ENCODE peak calls at places on chromosome 18, in five cellular contexts. One of them, this sample, is unnamed.

GRCh38 chr18:31043709-31044108 is 1.2 kb upstream of the DSC3 start:
- DNase-seq in OCI-LY7: no peak
- DNase-seq in stimulated activated CD4-positive, alpha-beta T cell treated with anti-CD3 and anti-CD28 coated beads, Interleukin-2, amount 100 ng/mL, for 48 hours: no peak
- DNase-seq in aorta: no peak
- DNase-seq in epithelial cell of esophagus: no peak
- DNase-seq in this sample: no peak

GRCh38 chr18:78677483-78678317 is 301.9 kb upstream of the SALL3 start:
- DNase-seq in epithelial cell of esophagus: no peak
- DNase-seq in aorta: no peak
- DNase-seq in OCI-LY7: no peak
- DNase-seq in stimulated activated CD4-positive, alpha-beta T cell treated with anti-CD3 and anti-CD28 coated beads, Interleukin-2, amount 100 ng/mL, for 48 hours: no peak
- DNase-seq in this sample: no peak

GRCh38 chr18:58863539-58864145 is 1.0 kb upstream of the ZNF532 start:
- DNase-seq in aorta: peak
- DNase-seq in OCI-LY7: peak
- DNase-seq in stimulated activated CD4-positive, alpha-beta T cell treated with anti-CD3 and anti-CD28 coated beads, Interleukin-2, amount 100 ng/mL, for 48 hours: no peak
- DNase-seq in epithelial cell of esophagus: peak
- DNase-seq in this sample: peak

GRCh38 chr18:25075793-25076192 is 276.2 kb downstream of the ZNF521 start:
- DNase-seq in OCI-LY7: no peak
- DNase-seq in epithelial cell of esophagus: no peak
- DNase-seq in aorta: no peak
- DNase-seq in stimulated activated CD4-positive, alpha-beta T cell treated with anti-CD3 and anti-CD28 coated beads, Interleukin-2, amount 100 ng/mL, for 48 hours: no peak
- DNase-seq in this sample: no peak

GRCh38 chr18:74468547-74469014 is 11.5 kb upstream of the DIPK1C start:
- DNase-seq in stimulated activated CD4-positive, alpha-beta T cell treated with anti-CD3 and anti-CD28 coated beads, Interleukin-2, amount 100 ng/mL, for 48 hours: no peak
- DNase-seq in epithelial cell of esophagus: peak
- DNase-seq in aorta: no peak
- DNase-seq in OCI-LY7: no peak
- DNase-seq in this sample: no peak

GRCh38 chr18:31170335-31170734 is 7.7 kb upstream of the DSC1 start:
- DNase-seq in stimulated activated CD4-positive, alpha-beta T cell treated with anti-CD3 and anti-CD28 coated beads, Interleukin-2, amount 100 ng/mL, for 48 hours: no peak
- DNase-seq in aorta: no peak
- DNase-seq in OCI-LY7: no peak
- DNase-seq in epithelial cell of esophagus: no peak
- DNase-seq in this sample: no peak

GRCh38 chr18:65146615-65147014 is 604.2 kb upstream of the CDH7 start:
- DNase-seq in OCI-LY7: no peak
- DNase-seq in epithelial cell of esophagus: no peak
- DNase-seq in aorta: no peak
- DNase-seq in stimulated activated CD4-positive, alpha-beta T cell treated with anti-CD3 and anti-CD28 coated beads, Interleukin-2, amount 100 ng/mL, for 48 hours: no peak
- DNase-seq in this sample: no peak

GRCh38 chr18:13823707-13824395 is at the start of gene MC5R:
- DNase-seq in stimulated activated CD4-positive, alpha-beta T cell treated with anti-CD3 and anti-CD28 coated beads, Interleukin-2, amount 100 ng/mL, for 48 hours: peak
- DNase-seq in OCI-LY7: peak
- DNase-seq in aorta: peak
- DNase-seq in epithelial cell of esophagus: peak
- DNase-seq in this sample: peak

GRCh38 chr18:10739152-10739551 is 213.3 kb downstream of the NAPG start:
- DNase-seq in stimulated activated CD4-positive, alpha-beta T cell treated with anti-CD3 and anti-CD28 coated beads, Interleukin-2, amount 100 ng/mL, for 48 hours: no peak
- DNase-seq in aorta: no peak
- DNase-seq in epithelial cell of esophagus: no peak
- DNase-seq in OCI-LY7: no peak
- DNase-seq in this sample: no peak

GRCh38 chr18:54879691-54880090 is 51.4 kb downstream of the RAB27B start:
- DNase-seq in aorta: no peak
- DNase-seq in epithelial cell of esophagus: no peak
- DNase-seq in stimulated activated CD4-positive, alpha-beta T cell treated with anti-CD3 and anti-CD28 coated beads, Interleukin-2, amount 100 ng/mL, for 48 hours: no peak
- DNase-seq in OCI-LY7: no peak
- DNase-seq in this sample: no peak

GRCh38 chr18:3715223-3716080 is 265.5 kb downstream of the TGIF1 start:
- DNase-seq in OCI-LY7: peak
- DNase-seq in aorta: no peak
- DNase-seq in epithelial cell of esophagus: no peak
- DNase-seq in stimulated activated CD4-positive, alpha-beta T cell treated with anti-CD3 and anti-CD28 coated beads, Interleukin-2, amount 100 ng/mL, for 48 hours: no peak
- DNase-seq in this sample: no peak

GRCh38 chr18:75884728-75885127 is 457.2 kb upstream of the SMIM21 start:
- DNase-seq in stimulated activated CD4-positive, alpha-beta T cell treated with anti-CD3 and anti-CD28 coated beads, Interleukin-2, amount 100 ng/mL, for 48 hours: no peak
- DNase-seq in OCI-LY7: no peak
- DNase-seq in aorta: no peak
- DNase-seq in epithelial cell of esophagus: no peak
- DNase-seq in this sample: no peak

GRCh38 chr18:10057808-10058791 is 144.3 kb downstream of the VAPA start:
- DNase-seq in epithelial cell of esophagus: peak
- DNase-seq in stimulated activated CD4-positive, alpha-beta T cell treated with anti-CD3 and anti-CD28 coated beads, Interleukin-2, amount 100 ng/mL, for 48 hours: no peak
- DNase-seq in OCI-LY7: no peak
- DNase-seq in aorta: no peak
- DNase-seq in this sample: no peak

GRCh38 chr18:77147418-77147852 is 14.9 kb upstream of the MBP start:
- DNase-seq in OCI-LY7: no peak
- DNase-seq in epithelial cell of esophagus: no peak
- DNase-seq in stimulated activated CD4-positive, alpha-beta T cell treated with anti-CD3 and anti-CD28 coated beads, Interleukin-2, amount 100 ng/mL, for 48 hours: no peak
- DNase-seq in aorta: no peak
- DNase-seq in this sample: no peak

GRCh38 chr18:73670536-73670935 is 477.1 kb downstream of the FBXO15 start:
- DNase-seq in aorta: no peak
- DNase-seq in stimulated activated CD4-positive, alpha-beta T cell treated with anti-CD3 and anti-CD28 coated beads, Interleukin-2, amount 100 ng/mL, for 48 hours: no peak
- DNase-seq in epithelial cell of esophagus: peak
- DNase-seq in OCI-LY7: no peak
- DNase-seq in this sample: no peak

GRCh38 chr18:77657651-77658308 is 408.1 kb downstream of the GALR1 start:
- DNase-seq in OCI-LY7: no peak
- DNase-seq in aorta: no peak
- DNase-seq in stimulated activated CD4-positive, alpha-beta T cell treated with anti-CD3 and anti-CD28 coated beads, Interleukin-2, amount 100 ng/mL, for 48 hours: no peak
- DNase-seq in epithelial cell of esophagus: no peak
- DNase-seq in this sample: no peak

GRCh38 chr18:46794607-46795006 is 37.8 kb upstream of the ST8SIA5 start:
- DNase-seq in OCI-LY7: no peak
- DNase-seq in epithelial cell of esophagus: no peak
- DNase-seq in stimulated activated CD4-positive, alpha-beta T cell treated with anti-CD3 and anti-CD28 coated beads, Interleukin-2, amount 100 ng/mL, for 48 hours: no peak
- DNase-seq in aorta: no peak
- DNase-seq in this sample: no peak

GRCh38 chr18:77039196-77040140 is 93.1 kb downstream of the MBP start:
- DNase-seq in aorta: no peak
- DNase-seq in stimulated activated CD4-positive, alpha-beta T cell treated with anti-CD3 and anti-CD28 coated beads, Interleukin-2, amount 100 ng/mL, for 48 hours: no peak
- DNase-seq in OCI-LY7: no peak
- DNase-seq in epithelial cell of esophagus: peak
- DNase-seq in this sample: no peak

GRCh38 chr18:66560092-66560491 is 43.8 kb downstream of the CDH19 start:
- DNase-seq in OCI-LY7: no peak
- DNase-seq in stimulated activated CD4-positive, alpha-beta T cell treated with anti-CD3 and anti-CD28 coated beads, Interleukin-2, amount 100 ng/mL, for 48 hours: no peak
- DNase-seq in epithelial cell of esophagus: peak
- DNase-seq in aorta: no peak
- DNase-seq in this sample: no peak

GRCh38 chr18:62452280-62452824 is 70.5 kb upstream of the ZCCHC2 start:
- DNase-seq in OCI-LY7: no peak
- DNase-seq in aorta: no peak
- DNase-seq in epithelial cell of esophagus: peak
- DNase-seq in stimulated activated CD4-positive, alpha-beta T cell treated with anti-CD3 and anti-CD28 coated beads, Interleukin-2, amount 100 ng/mL, for 48 hours: no peak
- DNase-seq in this sample: no peak

GRCh38 chr18:340044-340443 is 72.2 kb upstream of the THOC1 start:
- DNase-seq in aorta: no peak
- DNase-seq in epithelial cell of esophagus: no peak
- DNase-seq in OCI-LY7: no peak
- DNase-seq in stimulated activated CD4-positive, alpha-beta T cell treated with anti-CD3 and anti-CD28 coated beads, Interleukin-2, amount 100 ng/mL, for 48 hours: no peak
- DNase-seq in this sample: no peak

GRCh38 chr18:43587538-43588153 is 310.4 kb upstream of the SYT4 start:
- DNase-seq in aorta: no peak
- DNase-seq in stimulated activated CD4-positive, alpha-beta T cell treated with anti-CD3 and anti-CD28 coated beads, Interleukin-2, amount 100 ng/mL, for 48 hours: no peak
- DNase-seq in epithelial cell of esophagus: peak
- DNase-seq in OCI-LY7: peak
- DNase-seq in this sample: no peak

GRCh38 chr18:63376493-63377053 is 9.6 kb upstream of the KDSR start:
- DNase-seq in aorta: no peak
- DNase-seq in epithelial cell of esophagus: peak
- DNase-seq in stimulated activated CD4-positive, alpha-beta T cell treated with anti-CD3 and anti-CD28 coated beads, Interleukin-2, amount 100 ng/mL, for 48 hours: no peak
- DNase-seq in OCI-LY7: no peak
- DNase-seq in this sample: no peak

GRCh38 chr18:61435064-61435652 is 101.9 kb downstream of the CDH20 start:
- DNase-seq in stimulated activated CD4-positive, alpha-beta T cell treated with anti-CD3 and anti-CD28 coated beads, Interleukin-2, amount 100 ng/mL, for 48 hours: no peak
- DNase-seq in aorta: no peak
- DNase-seq in OCI-LY7: peak
- DNase-seq in epithelial cell of esophagus: peak
- DNase-seq in this sample: no peak

GRCh38 chr18:27599202-27599829 is 414.2 kb upstream of the CHST9 start:
- DNase-seq in epithelial cell of esophagus: peak
- DNase-seq in stimulated activated CD4-positive, alpha-beta T cell treated with anti-CD3 and anti-CD28 coated beads, Interleukin-2, amount 100 ng/mL, for 48 hours: peak
- DNase-seq in OCI-LY7: peak
- DNase-seq in aorta: no peak
- DNase-seq in this sample: no peak

GRCh38 chr18:44786697-44787096 is 106.0 kb downstream of the SETBP1 start:
- DNase-seq in stimulated activated CD4-positive, alpha-beta T cell treated with anti-CD3 and anti-CD28 coated beads, Interleukin-2, amount 100 ng/mL, for 48 hours: no peak
- DNase-seq in epithelial cell of esophagus: no peak
- DNase-seq in aorta: no peak
- DNase-seq in OCI-LY7: no peak
- DNase-seq in this sample: no peak

GRCh38 chr18:21306368-21306767 is 64.3 kb downstream of the GREB1L start:
- DNase-seq in epithelial cell of esophagus: no peak
- DNase-seq in aorta: no peak
- DNase-seq in OCI-LY7: no peak
- DNase-seq in stimulated activated CD4-positive, alpha-beta T cell treated with anti-CD3 and anti-CD28 coated beads, Interleukin-2, amount 100 ng/mL, for 48 hours: no peak
- DNase-seq in this sample: no peak

GRCh38 chr18:12342661-12343060 is 34.4 kb downstream of the AFG3L2 start:
- DNase-seq in stimulated activated CD4-positive, alpha-beta T cell treated with anti-CD3 and anti-CD28 coated beads, Interleukin-2, amount 100 ng/mL, for 48 hours: no peak
- DNase-seq in epithelial cell of esophagus: no peak
- DNase-seq in aorta: no peak
- DNase-seq in OCI-LY7: no peak
- DNase-seq in this sample: no peak

GRCh38 chr18:79897940-79898625 is 53.4 kb downstream of the SLC66A2 start:
- DNase-seq in aorta: no peak
- DNase-seq in OCI-LY7: no peak
- DNase-seq in epithelial cell of esophagus: no peak
- DNase-seq in stimulated activated CD4-positive, alpha-beta T cell treated with anti-CD3 and anti-CD28 coated beads, Interleukin-2, amount 100 ng/mL, for 48 hours: no peak
- DNase-seq in this sample: no peak

GRCh38 chr18:35121531-35121930 is 80.3 kb downstream of the MAPRE2 start:
- DNase-seq in OCI-LY7: no peak
- DNase-seq in stimulated activated CD4-positive, alpha-beta T cell treated with anti-CD3 and anti-CD28 coated beads, Interleukin-2, amount 100 ng/mL, for 48 hours: no peak
- DNase-seq in aorta: no peak
- DNase-seq in epithelial cell of esophagus: no peak
- DNase-seq in this sample: no peak

GRCh38 chr18:57428221-57429150 is 6.7 kb upstream of the ONECUT2 start:
- DNase-seq in OCI-LY7: no peak
- DNase-seq in stimulated activated CD4-positive, alpha-beta T cell treated with anti-CD3 and anti-CD28 coated beads, Interleukin-2, amount 100 ng/mL, for 48 hours: no peak
- DNase-seq in epithelial cell of esophagus: no peak
- DNase-seq in aorta: no peak
- DNase-seq in this sample: no peak

GRCh38 chr18:23689031-23689615 is at the start of gene LAMA3:
- DNase-seq in OCI-LY7: no peak
- DNase-seq in epithelial cell of esophagus: peak
- DNase-seq in aorta: peak
- DNase-seq in stimulated activated CD4-positive, alpha-beta T cell treated with anti-CD3 and anti-CD28 coated beads, Interleukin-2, amount 100 ng/mL, for 48 hours: peak
- DNase-seq in this sample: peak

GRCh38 chr18:61400714-61401113 is 67.5 kb downstream of the CDH20 start:
- DNase-seq in stimulated activated CD4-positive, alpha-beta T cell treated with anti-CD3 and anti-CD28 coated beads, Interleukin-2, amount 100 ng/mL, for 48 hours: no peak
- DNase-seq in aorta: no peak
- DNase-seq in OCI-LY7: no peak
- DNase-seq in epithelial cell of esophagus: peak
- DNase-seq in this sample: no peak

GRCh38 chr18:10290244-10291240 is 163.9 kb upstream of the APCDD1 start:
- DNase-seq in OCI-LY7: no peak
- DNase-seq in epithelial cell of esophagus: no peak
- DNase-seq in stimulated activated CD4-positive, alpha-beta T cell treated with anti-CD3 and anti-CD28 coated beads, Interleukin-2, amount 100 ng/mL, for 48 hours: no peak
- DNase-seq in aorta: no peak
- DNase-seq in this sample: no peak

GRCh38 chr18:59835656-59836379 is 64.0 kb upstream of the PMAIP1 start:
- DNase-seq in aorta: no peak
- DNase-seq in stimulated activated CD4-positive, alpha-beta T cell treated with anti-CD3 and anti-CD28 coated beads, Interleukin-2, amount 100 ng/mL, for 48 hours: no peak
- DNase-seq in epithelial cell of esophagus: no peak
- DNase-seq in OCI-LY7: no peak
- DNase-seq in this sample: no peak

GRCh38 chr18:13222371-13223281 is 4.1 kb downstream of the LDLRAD4 start:
- DNase-seq in aorta: peak
- DNase-seq in stimulated activated CD4-positive, alpha-beta T cell treated with anti-CD3 and anti-CD28 coated beads, Interleukin-2, amount 100 ng/mL, for 48 hours: no peak
- DNase-seq in OCI-LY7: no peak
- DNase-seq in epithelial cell of esophagus: peak
- DNase-seq in this sample: no peak